ENCODE peak calls at places on chromosome 11, in six cellular contexts. One of them, this sample, is unnamed.

GRCh38 chr11:130434521-130435223 is 6.3 kb upstream of the ADAMTS8 start:
- DNase-seq in neural crest cell: peak
- DNase-seq in GM04504: peak
- DNase-seq in posterior cingulate gyrus: peak
- DNase-seq in stimulated activated CD8-positive, alpha-beta memory T cell treated with anti-CD3 and anti-CD28 coated beads, Interleukin-2, amount 100 ng/mL, for 48 hours: peak
- DNase-seq in hepatocyte: peak
- DNase-seq in this sample: peak

GRCh38 chr11:9982127-9982795 is 311.8 kb downstream of the SBF2 start:
- DNase-seq in neural crest cell: no peak
- DNase-seq in GM04504: peak
- DNase-seq in posterior cingulate gyrus: no peak
- DNase-seq in stimulated activated CD8-positive, alpha-beta memory T cell treated with anti-CD3 and anti-CD28 coated beads, Interleukin-2, amount 100 ng/mL, for 48 hours: no peak
- DNase-seq in hepatocyte: no peak
- DNase-seq in this sample: no peak

GRCh38 chr11:48354013-48354412 is 12.3 kb downstream of the OR4C5 start:
- DNase-seq in neural crest cell: no peak
- DNase-seq in GM04504: no peak
- DNase-seq in posterior cingulate gyrus: no peak
- DNase-seq in stimulated activated CD8-positive, alpha-beta memory T cell treated with anti-CD3 and anti-CD28 coated beads, Interleukin-2, amount 100 ng/mL, for 48 hours: no peak
- DNase-seq in hepatocyte: no peak
- DNase-seq in this sample: no peak

GRCh38 chr11:12769834-12770345 is 95.7 kb downstream of the TEAD1 start:
- DNase-seq in neural crest cell: no peak
- DNase-seq in GM04504: peak
- DNase-seq in posterior cingulate gyrus: no peak
- DNase-seq in stimulated activated CD8-positive, alpha-beta memory T cell treated with anti-CD3 and anti-CD28 coated beads, Interleukin-2, amount 100 ng/mL, for 48 hours: no peak
- DNase-seq in hepatocyte: no peak
- DNase-seq in this sample: no peak

GRCh38 chr11:110501428-110501827 is 71.7 kb downstream of the FDX1 start:
- DNase-seq in neural crest cell: no peak
- DNase-seq in GM04504: no peak
- DNase-seq in posterior cingulate gyrus: no peak
- DNase-seq in stimulated activated CD8-positive, alpha-beta memory T cell treated with anti-CD3 and anti-CD28 coated beads, Interleukin-2, amount 100 ng/mL, for 48 hours: no peak
- DNase-seq in hepatocyte: no peak
- DNase-seq in this sample: no peak

GRCh38 chr11:72123117-72123653 is 10.7 kb upstream of the ANAPC15 start:
- DNase-seq in neural crest cell: no peak
- DNase-seq in GM04504: no peak
- DNase-seq in posterior cingulate gyrus: no peak
- DNase-seq in stimulated activated CD8-positive, alpha-beta memory T cell treated with anti-CD3 and anti-CD28 coated beads, Interleukin-2, amount 100 ng/mL, for 48 hours: no peak
- DNase-seq in hepatocyte: no peak
- DNase-seq in this sample: no peak

GRCh38 chr11:45580399-45580798 is 85.0 kb downstream of the CHST1 start:
- DNase-seq in neural crest cell: peak
- DNase-seq in GM04504: peak
- DNase-seq in posterior cingulate gyrus: no peak
- DNase-seq in stimulated activated CD8-positive, alpha-beta memory T cell treated with anti-CD3 and anti-CD28 coated beads, Interleukin-2, amount 100 ng/mL, for 48 hours: no peak
- DNase-seq in hepatocyte: peak
- DNase-seq in this sample: no peak

GRCh38 chr11:103714246-103714645 is 322.2 kb upstream of the DDI1 start:
- DNase-seq in neural crest cell: no peak
- DNase-seq in GM04504: no peak
- DNase-seq in posterior cingulate gyrus: no peak
- DNase-seq in stimulated activated CD8-positive, alpha-beta memory T cell treated with anti-CD3 and anti-CD28 coated beads, Interleukin-2, amount 100 ng/mL, for 48 hours: no peak
- DNase-seq in hepatocyte: no peak
- DNase-seq in this sample: no peak

GRCh38 chr11:130825621-130826020 is 90.7 kb downstream of the SNX19 start:
- DNase-seq in neural crest cell: no peak
- DNase-seq in GM04504: no peak
- DNase-seq in posterior cingulate gyrus: no peak
- DNase-seq in stimulated activated CD8-positive, alpha-beta memory T cell treated with anti-CD3 and anti-CD28 coated beads, Interleukin-2, amount 100 ng/mL, for 48 hours: no peak
- DNase-seq in hepatocyte: no peak
- DNase-seq in this sample: no peak

This sample was measured in D341Med.